ENCODE peak calls at places on chromosomes 11 and 22, in nine cellular contexts. Q is progenitor cell of endocrine pancreas; O is activated T-cell treated with anti-CD3 and anti-CD28 coated beads, Interleukin-2, amount 50 U/mL, for 48 hours; L is right lobe of liver; W is CD8-positive, alpha-beta T cell; T is IMR-90; I is omental fat pad; S is DND-41; U is kidney. M is an unnamed sample.

GRCh38 chr11:119318240-119319135 is 1.6 kb upstream of the MCAM start:
- DNase-seq in T (peak; percentile 81), I (no peak), L (no peak), O (no peak), Q (no peak), W (no peak), U (no peak), S (no peak), M (no peak)

GRCh38 chr22:17845340-17845739 is 71.1 kb upstream of the BID start:
- DNase-seq in U (no peak), O (no peak), L (no peak), T (no peak), W (no peak), Q (no peak), S (no peak), I (no peak), M (no peak)

GRCh38 chr22:44369241-44369652 is 56.5 kb upstream of the SHISAL1 start:
- DNase-seq in L (peak; percentile 33), I (no peak), U (peak; percentile 59), Q (no peak), O (no peak), T (no peak), W (no peak), S (no peak), M (peak; percentile 65)

GRCh38 chr11:35856259-35856658 is 87.6 kb upstream of the LDLRAD3 start:
- DNase-seq in L (no peak), Q (no peak), T (no peak), W (no peak), S (no peak), U (no peak), O (no peak), I (no peak), M (no peak)

GRCh38 chr11:28727254-28727653 is 619.1 kb downstream of the METTL15 start:
- DNase-seq in S (no peak), W (no peak), I (no peak), U (no peak), T (peak; percentile 18), L (no peak), Q (no peak), O (no peak), M (no peak)

GRCh38 chr11:60918941-60919275 is 5.0 kb downstream of the TMEM109 start:
- DNase-seq in S (no peak), O (no peak), L (no peak), T (peak; percentile 40), Q (no peak), U (no peak), W (no peak), I (no peak), M (no peak)

GRCh38 chr11:36500315-36500721 is 9.8 kb downstream of the TRAF6 start:
- DNase-seq in S (no peak), T (peak; percentile 96), I (no peak), U (no peak), Q (no peak), L (no peak), O (no peak), W (no peak), M (no peak)

GRCh38 chr11:93846411-93846810 is 4.0 kb downstream of the VSTM5 start:
- DNase-seq in W (no peak), S (no peak), Q (no peak), T (peak; percentile 64), L (no peak), U (no peak), O (no peak), I (no peak), M (no peak)

GRCh38 chr11:117442869-117443239 is 115.2 kb downstream of the CEP164 start:
- DNase-seq in I (no peak), O (no peak), U (no peak), S (no peak), T (no peak), W (no peak), L (no peak), Q (no peak), M (peak; percentile 50)

GRCh38 chr11:33290319-33290718 is 33.1 kb downstream of the HIPK3 start:
- DNase-seq in I (no peak), O (no peak), T (no peak), S (no peak), U (no peak), L (no peak), Q (no peak), W (no peak), M (no peak)

GRCh38 chr22:35589071-35589735 is 27.9 kb downstream of the MB start:
- DNase-seq in U (peak; percentile 52), O (no peak), I (peak; percentile 38), L (no peak), W (no peak), Q (no peak), T (peak; percentile 77), S (no peak), M (no peak)

GRCh38 chr22:21816787-21817496 is 50.5 kb downstream of the MAPK1 start:
- DNase-seq in I (no peak), T (peak; percentile 95), O (peak; percentile 45), W (no peak), Q (no peak), L (no peak), S (peak; percentile 11), U (no peak), M (no peak)

GRCh38 chr11:28702871-28703270 is 594.7 kb downstream of the METTL15 start:
- DNase-seq in O (no peak), U (no peak), S (no peak), Q (no peak), W (no peak), L (no peak), T (no peak), I (no peak), M (no peak)

GRCh38 chr11:98625526-98625925 is 395.2 kb upstream of the CNTN5 start:
- DNase-seq in S (no peak), O (no peak), Q (no peak), L (no peak), W (no peak), U (no peak), I (no peak), T (no peak), M (no peak)